ENCODE peak calls at places on chromosomes 6 and 20, in nine cellular contexts. K is pancreas; S is posterior vena cava; H is cardiac muscle cell; G is activated CD4-positive, alpha-beta T cell treated with anti-CD3 and anti-CD28 coated beads for 4 hours; P is left cardiac atrium; U is D341Med; V is HFF-Myc; N is activated CD8-positive, alpha-beta memory T cell treated with anti-CD3 and anti-CD28 coated beads for 24 hours. Y is an unnamed sample.

GRCh38 chr20:46411637-46412036 is 5.2 kb upstream of the ELMO2 start:
- DNase-seq in N (no peak), S (no peak), V (no peak), H (no peak), U (no peak), K (no peak), G (no peak), P (no peak), Y (no peak)

GRCh38 chr6:130693944-130694343 is 133.3 kb upstream of the SMLR1 start:
- DNase-seq in H (no peak), G (no peak), U (no peak), S (no peak), V (no peak), K (no peak), P (no peak), N (no peak), Y (no peak)

GRCh38 chr6:4612636-4613171 is 163.5 kb upstream of the CDYL start:
- DNase-seq in K (no peak), H (no peak), V (no peak), N (no peak), S (peak; percentile 88), U (no peak), G (no peak), P (peak; percentile 53), Y (no peak)

GRCh38 chr6:148887181-148887580 is 140.4 kb downstream of the UST start:
- DNase-seq in K (peak; percentile 62), U (no peak), V (no peak), S (no peak), N (no peak), H (no peak), G (no peak), P (no peak), Y (no peak)

GRCh38 chr6:13378669-13379590 is 50.6 kb upstream of the TBC1D7 start:
- DNase-seq in V (no peak), S (no peak), K (no peak), P (no peak), G (no peak), N (no peak), U (peak; percentile 78), H (no peak), Y (no peak)

GRCh38 chr6:11224252-11224965 is 8.1 kb downstream of the NEDD9 start:
- DNase-seq in U (no peak), G (peak; percentile 33), P (no peak), H (no peak), N (peak; percentile 66), S (no peak), K (no peak), V (no peak), Y (no peak)

GRCh38 chr20:32581839-32582658 is 3.1 kb downstream of the NOL4L start:
- DNase-seq in H (peak; percentile 13), P (no peak), U (no peak), V (no peak), S (no peak), K (no peak), G (no peak), N (no peak), Y (no peak)

GRCh38 chr6:104955927-104956662 is 812 bp upstream of the LIN28B start:
- DNase-seq in N (no peak), P (no peak), U (peak; percentile 44), H (peak; percentile 75), K (no peak), G (no peak), S (no peak), V (no peak), Y (no peak)

GRCh38 chr20:4592316-4593148 is 129.2 kb upstream of the PRND start:
- DNase-seq in U (peak; percentile 92), S (peak; percentile 84), P (peak; percentile 51), G (peak; percentile 45), H (peak; percentile 73), N (peak; percentile 89), V (no peak), K (peak; percentile 89), Y (peak; percentile 49)

GRCh38 chr20:64258071-64258823 is 2.7 kb downstream of the PCMTD2 start:
- DNase-seq in P (no peak), N (no peak), V (no peak), H (no peak), U (no peak), S (no peak), K (no peak), G (no peak), Y (no peak)

GRCh38 chr6:119026822-119027221 is 51.6 kb downstream of the FAM184A start:
- DNase-seq in V (no peak), N (no peak), H (no peak), P (no peak), K (no peak), S (no peak), G (no peak), U (no peak), Y (no peak)